ENCODE peak calls at places on chromosomes 6 and 20, in five cellular contexts. Y, G, H, R and D are unnamed samples.

GRCh38 chr6:13415276-13415675 is 72.1 kb downstream of the GFOD1 start:
- DNase-seq in Y (peak; percentile 21), R (no peak), G (no peak), H (no peak), D (no peak)

GRCh38 chr6:76708641-76709331 is 636.3 kb upstream of the IMPG1 start:
- DNase-seq in R (no peak), G (peak; percentile 4), H (no peak), Y (no peak), D (no peak)

GRCh38 chr6:128889870-128890269 is 6.9 kb downstream of the LAMA2 start:
- DNase-seq in Y (no peak), G (no peak), R (no peak), H (no peak), D (no peak)

GRCh38 chr6:17998442-17998841 is 11.0 kb upstream of the KIF13A start:
- DNase-seq in Y (no peak), G (no peak), H (no peak), R (no peak), D (no peak)

GRCh38 chr6:44339763-44340625 is 2.5 kb upstream of the SPATS1 start:
- DNase-seq in H (no peak), Y (no peak), R (no peak), G (no peak), D (no peak)

GRCh38 chr6:606829-607379 is 50.0 kb downstream of the HUS1B start:
- DNase-seq in H (no peak), G (no peak), Y (no peak), R (no peak), D (no peak)

GRCh38 chr20:46132705-46133120 is 14.6 kb downstream of the CD40 start:
- DNase-seq in R (peak; percentile 69), G (peak; percentile 21), H (peak; percentile 54), Y (peak; percentile 87), D (peak; percentile 47)

GRCh38 chr6:43757966-43758616 is 11.9 kb upstream of the VEGFA start:
- DNase-seq in R (no peak), Y (no peak), H (no peak), G (no peak), D (no peak)

GRCh38 chr6:4402477-4402976 is 267.2 kb upstream of the ECI2 start:
- DNase-seq in R (no peak), H (peak; percentile 60), G (no peak), Y (peak; percentile 71), D (no peak)

GRCh38 chr6:143267740-143268139 is 182.8 kb downstream of the ADAT2 start:
- DNase-seq in H (no peak), R (no peak), Y (no peak), G (no peak), D (no peak)

GRCh38 chr6:14035448-14035847 is 82.1 kb upstream of the CD83 start:
- DNase-seq in G (no peak), Y (no peak), R (no peak), H (no peak), D (no peak)

GRCh38 chr6:44554901-44555300 is 167.4 kb downstream of the CDC5L start:
- DNase-seq in G (no peak), Y (no peak), H (no peak), R (no peak), D (no peak)

GRCh38 chr6:33994198-33995045 is 151.5 kb downstream of the GRM4 start:
- DNase-seq in Y (no peak), G (no peak), R (no peak), H (no peak), D (no peak)

GRCh38 chr6:13486679-13487121 is 700 bp downstream of the GFOD1 start:
- DNase-seq in G (no peak), R (peak; percentile 17), Y (peak; percentile 77), H (peak; percentile 60), D (peak; percentile 37)

GRCh38 chr6:161575508-161576254 is 301.8 kb upstream of the AGPAT4 start:
- DNase-seq in R (no peak), G (no peak), H (no peak), Y (no peak), D (no peak)

GRCh38 chr20:41398408-41398807 is 31.8 kb upstream of the EMILIN3 start:
- DNase-seq in Y (peak; percentile 66), G (no peak), R (peak; percentile 81), H (peak; percentile 40), D (peak; percentile 67)

GRCh38 chr6:13908955-13909381 is 15.8 kb upstream of the RNF182 start:
- DNase-seq in R (peak; percentile 16), G (peak; percentile 71), H (peak; percentile 35), Y (peak; percentile 68), D (peak; percentile 19)

GRCh38 chr6:136738178-136739057 is 53.9 kb downstream of the MAP3K5 start:
- DNase-seq in G (no peak), Y (no peak), R (peak; percentile 46), H (no peak), D (peak; percentile 42)

GRCh38 chr6:133945158-133945557 is 7.9 kb upstream of the TBPL1 start:
- DNase-seq in G (no peak), Y (no peak), H (no peak), R (no peak), D (no peak)

GRCh38 chr6:158813032-158813431 is 6.1 kb downstream of the EZR start:
- DNase-seq in H (no peak), Y (peak; percentile 31), G (no peak), R (no peak), D (no peak)

GRCh38 chr6:158815379-158815724 is 3.8 kb downstream of the EZR start:
- DNase-seq in H (no peak), Y (peak; percentile 62), G (no peak), R (no peak), D (peak; percentile 10)

GRCh38 chr6:158815915-158816314 is 3.3 kb downstream of the EZR start:
- DNase-seq in G (no peak), H (no peak), Y (no peak), R (no peak), D (no peak)

GRCh38 chr6:158810149-158811095 is 8.7 kb downstream of the EZR start:
- DNase-seq in R (no peak), H (no peak), Y (peak; percentile 34), G (no peak), D (no peak)

DNA sequence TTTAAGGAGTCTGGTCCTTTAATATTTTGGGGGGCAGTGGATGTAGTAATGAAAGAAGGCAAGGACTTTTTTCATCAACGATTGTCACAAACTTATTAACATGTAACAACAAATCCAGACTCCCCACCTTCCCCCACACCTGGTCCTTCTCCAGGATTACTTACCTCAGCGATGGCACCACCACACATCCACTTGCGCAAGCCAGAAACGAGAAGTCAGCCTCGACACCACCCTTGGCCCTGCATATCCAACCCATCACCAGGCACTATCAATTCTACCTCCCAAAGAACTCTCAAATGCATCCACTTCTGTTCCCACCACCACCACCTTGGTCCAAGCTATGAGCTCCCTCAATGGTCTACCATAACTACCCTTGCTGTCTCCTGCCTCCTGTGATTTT is 6.6 kb downstream of the EZR start:
- DNase-seq in R (no peak), Y (peak; percentile 46), H (no peak), G (no peak), D (peak; percentile 4)
- H3K4me1 ChIP-seq in R (peaks cover 17% of the 10 kb centered on the region), Y (peaks cover 58% of the 10 kb centered on the region), H (peaks cover 24% of the 10 kb centered on the region), G (peaks cover 90% of the 10 kb centered on the region), D (peaks cover 3% of the 10 kb centered on the region)

GRCh38 chr20:31547017-31547675 is 32.9 kb downstream of the HM13 start:
- DNase-seq in G (peak; percentile 83), Y (peak; percentile 95), R (peak; percentile 79), H (peak; percentile 86), D (peak; percentile 87)
- TF ChIP-seq POLR2A in G (peak; percentile 45), Y (peak; percentile 70), R (peak; percentile 84), H (peak; percentile 54), D (no peak)

GRCh38 chr6:111338843-111339242 is 144.2 kb downstream of the REV3L start:
- DNase-seq in Y (no peak), G (no peak), H (no peak), R (no peak), D (no peak)
- H3K4me1 ChIP-seq in Y (no peaks in the 10 kb centered on the region), G (no peaks in the 10 kb centered on the region), H (no peaks in the 10 kb centered on the region), R (no peaks in the 10 kb centered on the region), D (no peaks in the 10 kb centered on the region)

GRCh38 chr20:49775229-49775693 is 37.4 kb upstream of the SLC9A8 start:
- DNase-seq in Y (peak; percentile 96), H (peak; percentile 33), G (peak; percentile 77), R (peak; percentile 92), D (peak; percentile 76)
- TF ChIP-seq POLR2A in Y (peak; percentile 63), H (no peak), G (no peak), R (no peak), D (no peak)

GRCh38 chr20:49684335-49684997 is 29.2 kb downstream of the B4GALT5 start:
- DNase-seq in Y (no peak), H (no peak), R (no peak), G (no peak), D (no peak)
- H3K4me1 ChIP-seq in Y (peaks cover 55% of the 10 kb centered on the region), H (peaks cover 20% of the 10 kb centered on the region), R (peaks cover 10% of the 10 kb centered on the region), G (peaks cover 71% of the 10 kb centered on the region), D (peaks cover 6% of the 10 kb centered on the region)

GRCh38 chr6:8170245-8170644 is 67.9 kb upstream of the EEF1E1 start:
- DNase-seq in Y (no peak), R (no peak), G (no peak), H (no peak), D (no peak)

GRCh38 chr6:8174571-8174970 is 72.2 kb upstream of the EEF1E1 start:
- DNase-seq in R (no peak), H (no peak), G (no peak), Y (no peak), D (no peak)

GRCh38 chr6:8175046-8175777 is 72.9 kb upstream of the EEF1E1 start:
- DNase-seq in Y (no peak), R (no peak), G (no peak), H (no peak), D (no peak)

GRCh38 chr6:8170754-8171153 is 68.4 kb upstream of the EEF1E1 start:
- DNase-seq in R (no peak), H (no peak), Y (no peak), G (no peak), D (no peak)

DNA sequence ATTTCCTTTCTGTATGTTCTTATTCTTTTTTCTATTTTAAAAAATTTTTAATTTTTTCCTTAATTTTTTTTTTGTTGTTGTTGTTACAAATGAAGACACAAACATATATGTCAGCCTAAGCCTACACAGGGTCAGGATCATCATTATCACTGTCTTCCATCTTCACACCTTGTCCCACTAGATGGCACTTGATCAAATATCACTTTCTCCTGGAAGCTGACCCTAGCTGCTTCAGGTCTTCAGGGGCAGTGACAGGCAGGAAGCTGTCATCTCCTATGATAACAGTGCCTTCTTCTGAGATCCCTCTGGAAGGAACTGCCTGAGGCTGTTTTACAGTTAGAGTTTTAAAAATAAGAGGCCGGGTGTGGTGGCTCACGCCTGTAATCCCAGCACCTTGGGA is 70.2 kb upstream of the EEF1E1 start:
- DNase-seq in R (no peak), H (no peak), G (no peak), Y (no peak), D (no peak)
- TF ChIP-seq POLR2A in R (no peak), H (no peak), G (no peak), Y (no peak), D (no peak)

DNA sequence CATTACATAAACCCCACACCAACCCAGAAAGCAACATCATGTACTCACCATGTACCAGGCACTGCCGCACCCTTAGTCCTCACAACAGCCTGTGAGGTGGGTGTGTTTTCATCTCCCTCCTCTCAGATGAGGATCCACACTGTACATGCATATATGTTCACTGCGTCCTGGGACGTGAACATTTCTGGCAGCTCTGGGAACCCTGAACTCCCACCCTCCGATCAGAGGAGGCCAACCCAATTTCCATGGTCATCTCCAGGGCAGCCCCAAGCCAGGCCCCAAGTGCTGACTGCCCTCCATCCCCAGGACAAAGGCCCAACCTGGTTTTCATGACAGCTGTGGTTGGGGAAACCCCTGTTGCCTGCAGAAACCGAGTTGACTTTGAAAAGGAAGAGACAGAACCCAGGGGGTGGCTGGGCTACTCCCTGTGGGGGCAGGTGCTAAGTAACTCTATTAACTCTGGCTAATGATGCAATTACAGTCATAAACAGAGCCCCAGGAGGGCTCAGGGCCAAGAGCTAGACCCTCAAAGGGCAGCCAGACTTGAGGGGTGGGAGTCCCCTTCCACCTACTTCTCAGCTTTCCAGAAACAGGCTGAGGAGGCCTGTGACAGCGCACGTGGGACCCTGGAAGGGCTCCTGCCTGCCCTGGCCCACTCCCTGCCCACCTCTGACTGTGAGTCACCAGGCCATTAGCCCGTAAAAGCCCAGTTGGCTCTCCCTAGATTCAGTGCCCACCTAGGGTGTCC is 2.6 kb downstream of the TFEB start:
- DNase-seq in H (no peak), G (no peak), R (no peak), Y (no peak), D (no peak)
- H3K4me1 ChIP-seq in H (peaks cover 45% of the 10 kb centered on the region), G (peaks cover 26% of the 10 kb centered on the region), R (peaks cover 3% of the 10 kb centered on the region), Y (peaks cover 10% of the 10 kb centered on the region), D (no peaks in the 10 kb centered on the region)